ENCODE peak calls at places on chromosomes 4 and X, in eight cellular contexts. One of them, this sample, is unnamed.

GRCh38 chr4:118353452-118353851 is 649 bp upstream of the PRSS12 start:
- DNase-seq in fibroblast of mammary gland: no peak
- DNase-seq in endothelial cell: no peak
- DNase-seq in Calu3: no peak
- DNase-seq in A549: no peak
- DNase-seq in MCF 10A: no peak
- DNase-seq in AG09309: no peak
- DNase-seq in cardiac fibroblast: no peak
- DNase-seq in this sample: peak

GRCh38 chrX:23557070-23557469 is 110.2 kb upstream of the PRDX4 start:
- DNase-seq in AG09309: no peak
- DNase-seq in Calu3: no peak
- DNase-seq in A549: no peak
- DNase-seq in MCF 10A: no peak
- DNase-seq in endothelial cell: no peak
- DNase-seq in fibroblast of mammary gland: no peak
- DNase-seq in cardiac fibroblast: no peak
- DNase-seq in this sample: no peak

GRCh38 chr4:176150704-176151103 is 44.7 kb downstream of the SPATA4 start:
- DNase-seq in AG09309: no peak
- DNase-seq in endothelial cell: no peak
- DNase-seq in cardiac fibroblast: no peak
- DNase-seq in Calu3: no peak
- DNase-seq in A549: no peak
- DNase-seq in fibroblast of mammary gland: no peak
- DNase-seq in MCF 10A: no peak
- DNase-seq in this sample: no peak

GRCh38 chr4:6230502-6230785 is 30.1 kb upstream of the JAKMIP1 start:
- DNase-seq in A549: no peak
- DNase-seq in fibroblast of mammary gland: no peak
- DNase-seq in Calu3: no peak
- DNase-seq in MCF 10A: no peak
- DNase-seq in endothelial cell: no peak
- DNase-seq in AG09309: no peak
- DNase-seq in cardiac fibroblast: no peak
- DNase-seq in this sample: no peak

GRCh38 chr4:73445383-73446335 is 9.6 kb downstream of the AFP start:
- DNase-seq in MCF 10A: no peak
- DNase-seq in A549: no peak
- DNase-seq in fibroblast of mammary gland: no peak
- DNase-seq in endothelial cell: no peak
- DNase-seq in AG09309: no peak
- DNase-seq in Calu3: no peak
- DNase-seq in cardiac fibroblast: no peak
- DNase-seq in this sample: no peak

GRCh38 chr4:123616970-123617392 is 220.4 kb downstream of the SPRY1 start:
- DNase-seq in Calu3: no peak
- DNase-seq in A549: no peak
- DNase-seq in MCF 10A: no peak
- DNase-seq in AG09309: peak
- DNase-seq in endothelial cell: peak
- DNase-seq in fibroblast of mammary gland: peak
- DNase-seq in cardiac fibroblast: peak
- DNase-seq in this sample: no peak

GRCh38 chrX:134460005-134460860 is at the start of gene HPRT1:
- DNase-seq in MCF 10A: peak
- DNase-seq in fibroblast of mammary gland: peak
- DNase-seq in endothelial cell: peak
- DNase-seq in A549: peak
- DNase-seq in Calu3: peak
- DNase-seq in cardiac fibroblast: peak
- DNase-seq in AG09309: no peak
- DNase-seq in this sample: peak

GRCh38 chr4:183422962-183423653 is 21.3 kb upstream of the CDKN2AIP start:
- DNase-seq in AG09309: no peak
- DNase-seq in A549: no peak
- DNase-seq in MCF 10A: peak
- DNase-seq in endothelial cell: no peak
- DNase-seq in Calu3: peak
- DNase-seq in cardiac fibroblast: peak
- DNase-seq in fibroblast of mammary gland: peak
- DNase-seq in this sample: no peak

GRCh38 chr4:143352052-143352451 is 15.4 kb downstream of the GAB1 start:
- DNase-seq in endothelial cell: no peak
- DNase-seq in AG09309: no peak
- DNase-seq in A549: no peak
- DNase-seq in Calu3: no peak
- DNase-seq in cardiac fibroblast: peak
- DNase-seq in fibroblast of mammary gland: peak
- DNase-seq in MCF 10A: peak
- DNase-seq in this sample: no peak

GRCh38 chr4:140152015-140152703 is 1.8 kb downstream of the MAML3 start:
- DNase-seq in Calu3: peak
- DNase-seq in endothelial cell: peak
- DNase-seq in cardiac fibroblast: no peak
- DNase-seq in AG09309: no peak
- DNase-seq in A549: peak
- DNase-seq in fibroblast of mammary gland: no peak
- DNase-seq in MCF 10A: no peak
- DNase-seq in this sample: peak

DNA sequence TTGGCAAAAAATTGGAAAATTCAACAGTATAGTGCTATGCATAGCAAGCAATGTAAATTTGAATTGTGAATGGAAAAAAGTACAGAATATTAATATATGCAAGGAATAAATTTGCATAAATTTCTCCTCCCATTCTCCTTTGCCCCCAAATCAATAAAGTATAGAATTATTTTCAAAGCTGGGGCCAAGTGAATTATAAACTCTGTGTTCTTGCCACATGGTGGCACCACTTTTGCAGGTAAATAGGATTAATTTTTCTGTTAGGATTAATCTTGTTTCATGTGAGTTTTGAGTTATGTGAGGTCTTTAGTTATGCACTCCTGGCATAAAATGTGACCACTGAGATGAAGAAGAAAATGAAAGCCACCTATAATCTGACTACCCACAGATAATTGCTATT is 19.9 kb downstream of the COPS4 start:
- DNase-seq in fibroblast of mammary gland: peak
- DNase-seq in A549: no peak
- DNase-seq in cardiac fibroblast: peak
- DNase-seq in AG09309: peak
- DNase-seq in Calu3: peak
- DNase-seq in MCF 10A: peak
- DNase-seq in endothelial cell: no peak
- DNase-seq in this sample: peak
- TF ChIP-seq CTCF in fibroblast of mammary gland: peak
- TF ChIP-seq CTCF in A549: peak
- TF ChIP-seq CTCF in cardiac fibroblast: no peak
- TF ChIP-seq CTCF in AG09309: peak
- TF ChIP-seq CTCF in Calu3: no peak
- TF ChIP-seq CTCF in MCF 10A: peak
- TF ChIP-seq CTCF in endothelial cell: peak
- TF ChIP-seq CTCF in this sample: no peak

GRCh38 chrX:103686199-103687072 is at the start of gene MORF4L2:
- DNase-seq in AG09309: peak
- DNase-seq in MCF 10A: peak
- DNase-seq in A549: peak
- DNase-seq in cardiac fibroblast: peak
- DNase-seq in fibroblast of mammary gland: peak
- DNase-seq in Calu3: peak
- DNase-seq in endothelial cell: peak
- DNase-seq in this sample: peak

GRCh38 chrX:103687696-103688191 is 1.2 kb upstream of the MORF4L2 start:
- DNase-seq in cardiac fibroblast: peak
- DNase-seq in A549: peak
- DNase-seq in fibroblast of mammary gland: peak
- DNase-seq in MCF 10A: peak
- DNase-seq in endothelial cell: peak
- DNase-seq in AG09309: peak
- DNase-seq in Calu3: peak
- DNase-seq in this sample: peak

GRCh38 chrX:103691059-103691458 is 4.6 kb upstream of the MORF4L2 start:
- DNase-seq in Calu3: no peak
- DNase-seq in A549: no peak
- DNase-seq in cardiac fibroblast: no peak
- DNase-seq in fibroblast of mammary gland: no peak
- DNase-seq in AG09309: no peak
- DNase-seq in MCF 10A: no peak
- DNase-seq in endothelial cell: no peak
- DNase-seq in this sample: no peak

GRCh38 chrX:103687073-103687695 is 685 bp upstream of the MORF4L2 start:
- DNase-seq in fibroblast of mammary gland: no peak
- DNase-seq in cardiac fibroblast: no peak
- DNase-seq in A549: peak
- DNase-seq in Calu3: peak
- DNase-seq in AG09309: peak
- DNase-seq in MCF 10A: no peak
- DNase-seq in endothelial cell: peak
- DNase-seq in this sample: peak

GRCh38 chrX:103688949-103689348 is 2.5 kb upstream of the MORF4L2 start:
- DNase-seq in MCF 10A: peak
- DNase-seq in Calu3: no peak
- DNase-seq in endothelial cell: no peak
- DNase-seq in cardiac fibroblast: peak
- DNase-seq in AG09309: no peak
- DNase-seq in fibroblast of mammary gland: peak
- DNase-seq in A549: peak
- DNase-seq in this sample: peak
- TF ChIP-seq CTCF in MCF 10A: peak
- TF ChIP-seq CTCF in Calu3: peak
- TF ChIP-seq CTCF in endothelial cell: peak
- TF ChIP-seq CTCF in cardiac fibroblast: peak
- TF ChIP-seq CTCF in AG09309: peak
- TF ChIP-seq CTCF in fibroblast of mammary gland: peak
- TF ChIP-seq CTCF in A549: peak
- TF ChIP-seq CTCF in this sample: peak

GRCh38 chrX:31110657-31111056 is 38.8 kb upstream of the FTHL17 start:
- DNase-seq in Calu3: no peak
- DNase-seq in A549: no peak
- DNase-seq in cardiac fibroblast: no peak
- DNase-seq in fibroblast of mammary gland: no peak
- DNase-seq in AG09309: no peak
- DNase-seq in endothelial cell: no peak
- DNase-seq in MCF 10A: no peak
- DNase-seq in this sample: no peak
- TF ChIP-seq CTCF in Calu3: no peak
- TF ChIP-seq CTCF in A549: no peak
- TF ChIP-seq CTCF in cardiac fibroblast: no peak
- TF ChIP-seq CTCF in fibroblast of mammary gland: no peak
- TF ChIP-seq CTCF in AG09309: no peak
- TF ChIP-seq CTCF in endothelial cell: no peak
- TF ChIP-seq CTCF in MCF 10A: no peak
- TF ChIP-seq CTCF in this sample: no peak

DNA sequence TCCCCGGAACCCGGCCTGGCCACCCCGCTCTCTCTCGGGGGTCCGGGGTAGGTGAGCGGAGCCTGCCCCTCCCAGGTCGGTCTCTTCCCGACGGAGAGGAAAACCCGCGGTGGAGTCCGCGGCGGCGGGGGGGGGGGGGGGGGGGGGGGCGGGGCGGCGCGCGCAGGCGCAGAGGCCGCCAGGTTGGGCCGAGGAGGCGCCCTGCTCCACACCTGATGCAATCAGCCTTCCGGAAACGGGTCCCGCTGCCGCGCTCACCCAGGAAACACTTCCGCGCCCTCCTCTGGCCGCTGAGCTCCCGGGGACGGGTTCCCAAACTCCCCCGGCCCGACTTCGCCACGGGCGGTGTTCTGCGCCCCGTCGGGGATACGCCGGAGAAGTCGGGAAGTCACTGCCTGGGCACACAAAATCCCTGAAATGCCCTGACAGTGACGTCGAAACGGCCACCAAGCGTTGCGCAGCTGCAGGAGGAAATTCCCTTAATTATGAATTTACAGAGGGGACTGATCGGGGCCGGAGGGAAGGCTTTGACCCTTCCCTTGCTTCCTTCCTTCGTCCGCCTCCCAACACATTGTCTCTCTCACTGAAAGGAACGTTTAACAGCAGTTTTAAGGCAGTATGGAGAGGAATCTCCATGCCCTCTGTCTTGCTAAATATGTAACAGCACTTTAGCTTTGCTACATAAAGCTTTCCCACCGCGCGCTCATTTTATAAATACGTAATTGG is 2.1 kb upstream of the APBB2 start:
- DNase-seq in fibroblast of mammary gland: peak
- DNase-seq in Calu3: peak
- DNase-seq in cardiac fibroblast: peak
- DNase-seq in endothelial cell: peak
- DNase-seq in MCF 10A: peak
- DNase-seq in AG09309: no peak
- DNase-seq in A549: peak
- DNase-seq in this sample: peak
- TF ChIP-seq CTCF in fibroblast of mammary gland: peak
- TF ChIP-seq CTCF in Calu3: peak
- TF ChIP-seq CTCF in cardiac fibroblast: peak
- TF ChIP-seq CTCF in endothelial cell: peak
- TF ChIP-seq CTCF in MCF 10A: peak
- TF ChIP-seq CTCF in AG09309: peak
- TF ChIP-seq CTCF in A549: peak
- TF ChIP-seq CTCF in this sample: no peak

DNA sequence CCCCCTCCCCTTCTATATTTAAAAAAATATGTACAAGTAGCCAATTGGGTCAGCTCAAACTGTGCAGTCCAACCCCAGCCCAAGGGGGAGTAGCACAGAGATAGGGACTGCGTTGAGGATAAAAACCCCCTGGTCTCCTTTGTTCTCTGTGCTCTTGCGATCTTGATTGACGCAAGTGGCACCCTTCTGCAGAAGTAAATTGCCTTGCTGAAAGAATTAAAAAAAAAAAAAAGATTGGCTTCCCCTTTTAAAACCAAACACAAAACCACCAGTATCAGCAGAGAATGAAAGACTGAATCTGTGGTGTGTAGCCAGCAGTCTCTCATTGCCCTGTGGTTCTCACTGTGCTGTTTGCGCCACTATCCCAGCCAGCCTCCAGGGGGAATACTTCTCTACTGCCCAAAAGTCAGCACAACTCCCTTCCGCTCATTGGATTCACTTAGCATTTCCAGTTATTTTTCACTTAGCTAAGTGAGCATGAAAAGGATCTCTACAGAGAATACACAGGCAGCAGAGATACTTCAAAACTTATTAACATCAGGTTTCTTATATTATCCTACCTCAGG is 29.7 kb downstream of the MANBA start:
- DNase-seq in Calu3: no peak
- DNase-seq in cardiac fibroblast: no peak
- DNase-seq in AG09309: no peak
- DNase-seq in A549: no peak
- DNase-seq in endothelial cell: no peak
- DNase-seq in MCF 10A: no peak
- DNase-seq in fibroblast of mammary gland: no peak
- DNase-seq in this sample: no peak
- TF ChIP-seq CTCF in Calu3: no peak
- TF ChIP-seq CTCF in cardiac fibroblast: peak
- TF ChIP-seq CTCF in AG09309: peak
- TF ChIP-seq CTCF in A549: no peak
- TF ChIP-seq CTCF in endothelial cell: peak
- TF ChIP-seq CTCF in MCF 10A: no peak
- TF ChIP-seq CTCF in fibroblast of mammary gland: peak
- TF ChIP-seq CTCF in this sample: no peak

DNA sequence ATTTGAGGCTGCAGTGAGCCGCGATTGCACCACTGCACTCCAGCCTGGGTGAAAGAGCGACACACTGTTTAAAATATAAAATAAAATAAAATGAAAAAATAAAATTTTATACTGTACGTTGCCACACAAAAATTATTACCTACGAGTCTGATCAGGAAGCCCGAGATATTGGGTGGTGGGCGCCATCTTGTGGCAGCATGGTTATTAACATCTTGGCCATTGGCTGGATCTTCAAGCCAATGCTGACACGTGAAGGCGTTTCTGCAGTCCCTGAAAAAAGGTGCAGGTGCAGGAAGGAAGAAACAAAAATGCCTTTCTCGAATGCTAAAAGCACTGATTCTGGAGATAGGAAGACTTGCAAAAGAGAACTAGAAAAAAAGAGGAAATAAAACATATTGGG is 4.9 kb upstream of the TLR8 start:
- DNase-seq in endothelial cell: peak
- DNase-seq in fibroblast of mammary gland: peak
- DNase-seq in A549: peak
- DNase-seq in AG09309: no peak
- DNase-seq in MCF 10A: peak
- DNase-seq in cardiac fibroblast: peak
- DNase-seq in Calu3: peak
- DNase-seq in this sample: peak
- TF ChIP-seq CTCF in endothelial cell: peak
- TF ChIP-seq CTCF in fibroblast of mammary gland: peak
- TF ChIP-seq CTCF in A549: peak
- TF ChIP-seq CTCF in AG09309: peak
- TF ChIP-seq CTCF in MCF 10A: peak
- TF ChIP-seq CTCF in cardiac fibroblast: peak
- TF ChIP-seq CTCF in Calu3: peak
- TF ChIP-seq CTCF in this sample: peak

This sample was measured in GM20000.